ENCODE peak calls at places on chromosomes 12 and 14, in nine cellular contexts. One of them, this sample, is unnamed. For H3K9me3, the result is how much of the 10 kb centered on the place peaks cover.

GRCh38 chr12:69645031-69645430 is 34.3 kb upstream of the LRRC10 start:
- DNase-seq in endothelial cell of umbilical vein: no peak
- DNase-seq in mammary epithelial cell: peak
- DNase-seq in OCI-LY7: no peak
- DNase-seq in stomach: no peak
- DNase-seq in IMR-90: peak
- DNase-seq in astrocyte: no peak
- DNase-seq in heart left ventricle: no peak
- DNase-seq in tibial artery: no peak
- DNase-seq in this sample: no peak

GRCh38 chr12:48176417-48176751 is 7.1 kb upstream of the CCDC184 start:
- DNase-seq in astrocyte: no peak
- DNase-seq in heart left ventricle: no peak
- DNase-seq in OCI-LY7: no peak
- DNase-seq in IMR-90: no peak
- DNase-seq in mammary epithelial cell: no peak
- DNase-seq in endothelial cell of umbilical vein: no peak
- DNase-seq in stomach: no peak
- DNase-seq in tibial artery: no peak
- DNase-seq in this sample: no peak

GRCh38 chr14:61326847-61327246 is 5.5 kb downstream of the PRKCH start:
- DNase-seq in heart left ventricle: peak
- DNase-seq in IMR-90: no peak
- DNase-seq in tibial artery: peak
- DNase-seq in stomach: peak
- DNase-seq in endothelial cell of umbilical vein: peak
- DNase-seq in mammary epithelial cell: no peak
- DNase-seq in OCI-LY7: no peak
- DNase-seq in astrocyte: no peak
- DNase-seq in this sample: no peak

GRCh38 chr12:12443482-12443881 is 86.6 kb downstream of the BORCS5 start:
- DNase-seq in astrocyte: peak
- DNase-seq in endothelial cell of umbilical vein: peak
- DNase-seq in tibial artery: peak
- DNase-seq in OCI-LY7: no peak
- DNase-seq in IMR-90: no peak
- DNase-seq in mammary epithelial cell: no peak
- DNase-seq in heart left ventricle: peak
- DNase-seq in stomach: peak
- DNase-seq in this sample: no peak

GRCh38 chr14:100779691-100780080 is 46.2 kb upstream of the MEG3 start:
- DNase-seq in mammary epithelial cell: no peak
- DNase-seq in heart left ventricle: no peak
- DNase-seq in OCI-LY7: no peak
- DNase-seq in IMR-90: no peak
- DNase-seq in stomach: peak
- DNase-seq in endothelial cell of umbilical vein: no peak
- DNase-seq in tibial artery: no peak
- DNase-seq in astrocyte: no peak
- DNase-seq in this sample: no peak

GRCh38 chr12:45257185-45257585 is 41.3 kb downstream of the ANO6 start:
- DNase-seq in endothelial cell of umbilical vein: no peak
- DNase-seq in OCI-LY7: peak
- DNase-seq in mammary epithelial cell: no peak
- DNase-seq in astrocyte: no peak
- DNase-seq in IMR-90: no peak
- DNase-seq in tibial artery: no peak
- DNase-seq in stomach: no peak
- DNase-seq in heart left ventricle: no peak
- DNase-seq in this sample: no peak

GRCh38 chr12:120225852-120226640 is 25.1 kb upstream of the RPLP0 start:
- DNase-seq in endothelial cell of umbilical vein: no peak
- DNase-seq in IMR-90: no peak
- DNase-seq in mammary epithelial cell: no peak
- DNase-seq in stomach: peak
- DNase-seq in tibial artery: no peak
- DNase-seq in astrocyte: no peak
- DNase-seq in OCI-LY7: peak
- DNase-seq in heart left ventricle: no peak
- DNase-seq in this sample: no peak

GRCh38 chr14:55762595-55763232 is 182.7 kb downstream of the KTN1 start:
- DNase-seq in mammary epithelial cell: no peak
- DNase-seq in OCI-LY7: no peak
- DNase-seq in astrocyte: no peak
- DNase-seq in IMR-90: no peak
- DNase-seq in heart left ventricle: no peak
- DNase-seq in endothelial cell of umbilical vein: no peak
- DNase-seq in tibial artery: no peak
- DNase-seq in stomach: no peak
- DNase-seq in this sample: no peak

GRCh38 chr14:22791302-22791701 is 23.9 kb downstream of the SLC7A7 start:
- DNase-seq in IMR-90: peak
- DNase-seq in endothelial cell of umbilical vein: no peak
- DNase-seq in mammary epithelial cell: peak
- DNase-seq in OCI-LY7: no peak
- DNase-seq in astrocyte: peak
- DNase-seq in heart left ventricle: peak
- DNase-seq in stomach: no peak
- DNase-seq in tibial artery: no peak
- DNase-seq in this sample: peak

DNA sequence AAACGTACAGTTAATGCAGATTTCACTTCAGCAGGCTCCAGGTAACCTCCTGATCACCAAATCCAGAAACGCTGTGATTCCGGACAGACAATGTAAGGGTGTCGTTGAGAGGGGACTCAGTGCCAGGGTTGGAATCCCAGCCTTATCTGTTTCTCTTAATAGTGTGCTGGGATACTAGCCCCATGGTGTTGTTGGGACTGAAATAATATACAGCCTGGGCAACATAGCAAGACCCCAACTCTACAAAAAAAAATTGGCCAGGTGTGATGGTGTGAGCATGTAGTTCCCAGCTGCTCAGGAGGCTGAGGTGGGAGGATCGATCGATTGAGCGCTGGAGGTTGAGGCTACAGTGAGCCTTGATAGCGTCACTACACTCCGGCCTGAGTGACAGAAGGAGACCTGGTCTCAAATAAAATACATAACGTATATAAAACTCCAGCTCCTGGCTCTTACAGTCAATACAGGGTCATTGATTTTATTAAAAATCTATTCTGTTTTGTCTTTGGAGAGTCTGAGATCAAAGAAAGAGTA is 1.3 kb downstream of the PEBP1 start:
- DNase-seq in mammary epithelial cell: no peak
- DNase-seq in tibial artery: no peak
- DNase-seq in heart left ventricle: no peak
- DNase-seq in endothelial cell of umbilical vein: no peak
- DNase-seq in IMR-90: no peak
- DNase-seq in astrocyte: no peak
- DNase-seq in stomach: no peak
- DNase-seq in OCI-LY7: no peak
- DNase-seq in this sample: no peak
- H3K27ac ChIP-seq in mammary epithelial cell: peak
- H3K27ac ChIP-seq in tibial artery: peak
- H3K27ac ChIP-seq in heart left ventricle: peak
- H3K27ac ChIP-seq in endothelial cell of umbilical vein: peak
- H3K27ac ChIP-seq in IMR-90: peak
- H3K27ac ChIP-seq in astrocyte: peak
- H3K27ac ChIP-seq in stomach: peak
- H3K27ac ChIP-seq in OCI-LY7: no peak
- H3K27ac ChIP-seq in this sample: no peak

GRCh38 chr12:108446766-108447165 is 68.3 kb upstream of the FICD start:
- DNase-seq in mammary epithelial cell: peak
- DNase-seq in stomach: no peak
- DNase-seq in OCI-LY7: no peak
- DNase-seq in astrocyte: no peak
- DNase-seq in heart left ventricle: no peak
- DNase-seq in IMR-90: no peak
- DNase-seq in endothelial cell of umbilical vein: no peak
- DNase-seq in tibial artery: no peak
- DNase-seq in this sample: no peak

GRCh38 chr12:108442910-108443309 is 72.2 kb upstream of the FICD start:
- DNase-seq in OCI-LY7: no peak
- DNase-seq in endothelial cell of umbilical vein: no peak
- DNase-seq in astrocyte: no peak
- DNase-seq in IMR-90: no peak
- DNase-seq in heart left ventricle: no peak
- DNase-seq in tibial artery: no peak
- DNase-seq in stomach: no peak
- DNase-seq in mammary epithelial cell: no peak
- DNase-seq in this sample: no peak

GRCh38 chr12:108448246-108448645 is 66.8 kb upstream of the FICD start:
- DNase-seq in tibial artery: no peak
- DNase-seq in heart left ventricle: no peak
- DNase-seq in astrocyte: no peak
- DNase-seq in OCI-LY7: no peak
- DNase-seq in endothelial cell of umbilical vein: no peak
- DNase-seq in stomach: no peak
- DNase-seq in mammary epithelial cell: no peak
- DNase-seq in IMR-90: no peak
- DNase-seq in this sample: no peak

GRCh38 chr12:108449478-108449877 is 65.6 kb upstream of the FICD start:
- DNase-seq in OCI-LY7: no peak
- DNase-seq in stomach: no peak
- DNase-seq in astrocyte: no peak
- DNase-seq in mammary epithelial cell: no peak
- DNase-seq in tibial artery: no peak
- DNase-seq in heart left ventricle: no peak
- DNase-seq in IMR-90: no peak
- DNase-seq in endothelial cell of umbilical vein: no peak
- DNase-seq in this sample: no peak

DNA sequence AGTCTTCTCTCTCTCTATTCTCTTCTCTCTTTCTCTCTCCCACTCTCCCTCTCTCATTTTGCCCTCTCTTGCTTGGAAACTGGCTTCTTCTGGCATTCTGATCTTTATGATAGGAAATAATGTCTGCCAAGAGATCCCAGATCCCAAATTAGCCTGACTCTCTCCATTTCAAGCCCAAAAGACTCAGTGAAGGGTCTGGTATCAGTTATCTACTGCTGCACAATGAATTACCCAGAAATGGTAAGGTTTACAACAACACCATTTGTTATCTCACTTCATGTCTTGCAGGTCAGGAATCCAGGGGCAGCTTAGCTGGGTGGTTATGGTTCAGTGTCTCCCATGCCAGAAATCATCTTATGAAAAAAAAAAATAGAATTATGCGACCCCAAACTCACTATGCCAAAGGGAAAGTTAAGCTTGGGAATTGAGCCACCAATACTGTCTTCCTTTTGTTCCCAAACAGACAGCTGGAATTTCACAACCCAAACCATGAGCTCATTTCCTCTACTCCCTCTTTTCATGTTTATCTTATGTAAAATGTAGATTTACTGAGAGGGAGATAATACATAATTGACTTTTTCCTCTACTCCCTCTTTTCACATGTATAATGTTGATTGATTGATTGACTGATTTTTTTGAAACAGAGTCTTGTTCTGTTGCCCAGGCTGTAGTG is 67.8 kb upstream of the FICD start:
- DNase-seq in endothelial cell of umbilical vein: no peak
- DNase-seq in mammary epithelial cell: no peak
- DNase-seq in heart left ventricle: no peak
- DNase-seq in astrocyte: no peak
- DNase-seq in IMR-90: peak
- DNase-seq in OCI-LY7: no peak
- DNase-seq in tibial artery: no peak
- DNase-seq in stomach: no peak
- DNase-seq in this sample: no peak
- H3K4me3 ChIP-seq in endothelial cell of umbilical vein: no peak
- H3K4me3 ChIP-seq in mammary epithelial cell: no peak
- H3K4me3 ChIP-seq in heart left ventricle: no peak
- H3K4me3 ChIP-seq in astrocyte: no peak
- H3K4me3 ChIP-seq in IMR-90: no peak
- H3K4me3 ChIP-seq in OCI-LY7: no peak
- H3K4me3 ChIP-seq in tibial artery: no peak
- H3K4me3 ChIP-seq in stomach: no peak
- H3K4me3 ChIP-seq in this sample: no peak

DNA sequence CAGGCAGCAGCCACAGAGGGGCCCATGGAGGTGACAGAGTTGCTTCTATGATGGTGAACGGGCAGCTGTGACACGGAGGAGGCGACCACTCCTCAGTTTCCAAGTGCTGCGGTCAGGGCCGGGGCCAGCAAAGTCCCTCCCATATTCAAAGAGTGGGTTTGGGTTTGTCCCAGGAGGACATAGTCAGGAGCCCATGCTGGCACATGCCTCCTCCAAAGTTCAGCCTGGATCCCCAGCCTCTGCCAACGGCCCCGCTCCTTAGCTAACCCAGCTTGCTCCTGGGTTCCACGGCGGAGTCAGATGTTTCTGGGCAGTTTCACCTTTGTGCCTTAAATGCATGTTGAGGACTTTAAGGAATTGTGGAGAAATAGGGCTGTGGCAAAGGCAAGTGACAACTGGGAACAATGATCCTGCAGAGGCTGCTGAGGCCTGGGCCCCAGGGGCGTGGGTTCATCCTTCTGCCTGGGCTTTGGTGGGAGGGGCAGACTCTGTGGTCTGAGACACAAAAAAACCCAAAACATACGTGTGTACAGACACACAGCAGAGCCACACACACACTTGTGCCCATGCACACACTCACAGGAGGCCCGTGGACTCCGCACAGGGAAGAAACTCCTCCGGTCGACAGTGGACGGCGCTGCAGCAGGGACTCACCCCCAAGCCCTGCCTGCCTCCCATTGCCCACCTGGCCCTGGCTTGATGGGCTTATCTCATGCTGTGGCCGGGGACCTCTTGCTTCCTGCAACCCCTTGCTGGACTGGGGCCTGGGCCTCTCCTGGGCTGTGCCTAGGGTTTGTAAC is 399.4 kb downstream of the TMEM121 start:
- DNase-seq in IMR-90: no peak
- DNase-seq in astrocyte: no peak
- DNase-seq in endothelial cell of umbilical vein: no peak
- DNase-seq in mammary epithelial cell: no peak
- DNase-seq in OCI-LY7: no peak
- DNase-seq in stomach: no peak
- DNase-seq in tibial artery: peak
- DNase-seq in heart left ventricle: peak
- DNase-seq in this sample: no peak
- H3K9me3 ChIP-seq in IMR-90: under half
- H3K9me3 ChIP-seq in astrocyte: under half
- H3K9me3 ChIP-seq in endothelial cell of umbilical vein: under half
- H3K9me3 ChIP-seq in mammary epithelial cell: under half
- H3K9me3 ChIP-seq in OCI-LY7: under half
- H3K9me3 ChIP-seq in stomach: under half
- H3K9me3 ChIP-seq in tibial artery: under half
- H3K9me3 ChIP-seq in heart left ventricle: under half
- H3K9me3 ChIP-seq in this sample: under half

DNA sequence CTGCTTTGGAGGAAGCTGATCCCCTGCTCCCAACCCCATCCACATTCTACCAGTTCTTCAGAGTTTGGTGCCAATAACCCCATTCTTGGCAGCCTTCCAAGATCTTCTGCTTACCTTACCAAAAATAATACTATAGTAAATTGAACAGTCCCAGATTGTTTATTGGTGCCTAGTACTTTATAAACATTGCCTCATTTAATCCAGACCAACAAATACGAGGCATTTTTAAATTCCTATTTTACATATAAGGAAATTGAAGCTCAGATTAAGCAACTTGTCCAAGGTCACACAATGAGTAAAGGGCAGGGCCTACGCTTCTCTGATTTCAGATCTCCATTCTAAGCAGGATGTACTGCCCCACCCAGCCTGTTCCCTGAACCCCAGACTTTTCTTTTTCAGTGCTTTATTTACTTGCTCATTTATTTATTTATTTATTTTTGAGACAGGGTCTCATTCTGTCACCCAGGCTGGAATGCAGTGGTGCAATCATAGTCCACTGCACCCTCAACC is 33.0 kb upstream of the FAM222A start:
- DNase-seq in stomach: peak
- DNase-seq in tibial artery: no peak
- DNase-seq in IMR-90: no peak
- DNase-seq in mammary epithelial cell: no peak
- DNase-seq in OCI-LY7: no peak
- DNase-seq in astrocyte: no peak
- DNase-seq in heart left ventricle: no peak
- DNase-seq in endothelial cell of umbilical vein: no peak
- DNase-seq in this sample: peak
- H3K27ac ChIP-seq in stomach: no peak
- H3K27ac ChIP-seq in tibial artery: no peak
- H3K27ac ChIP-seq in IMR-90: no peak
- H3K27ac ChIP-seq in mammary epithelial cell: no peak
- H3K27ac ChIP-seq in OCI-LY7: no peak
- H3K27ac ChIP-seq in astrocyte: no peak
- H3K27ac ChIP-seq in heart left ventricle: no peak
- H3K27ac ChIP-seq in endothelial cell of umbilical vein: no peak
- H3K27ac ChIP-seq in this sample: no peak